ENCODE peak calls at places on chromosomes 16 and 17, in ten cellular contexts. One of them, this sample, is unnamed.
A peak's percentile ranks its signal among the peaks of the same experiment; 100 is the strongest.

GRCh38 chr16:3681206-3681605 is 26.7 kb downstream of the DNASE1 start:
- DNase-seq in RWPE1: no peak
- DNase-seq in fibroblast of pulmonary artery: peak; percentile 8
- DNase-seq in activated CD8-positive, alpha-beta T cell treated with anti-CD3 and anti-CD28 coated beads for 36 hours: no peak
- DNase-seq in fibroblast of mammary gland: no peak
- DNase-seq in ovary: no peak
- DNase-seq in cardiac muscle cell: peak; percentile 16
- DNase-seq in BJ: no peak
- DNase-seq in neural progenitor cell: no peak
- DNase-seq in transverse colon: no peak
- DNase-seq in this sample: no peak

GRCh38 chr16:59356144-59356543 is 622.0 kb upstream of the GOT2 start:
- DNase-seq in RWPE1: no peak
- DNase-seq in fibroblast of pulmonary artery: no peak
- DNase-seq in activated CD8-positive, alpha-beta T cell treated with anti-CD3 and anti-CD28 coated beads for 36 hours: no peak
- DNase-seq in fibroblast of mammary gland: no peak
- DNase-seq in ovary: no peak
- DNase-seq in cardiac muscle cell: no peak
- DNase-seq in BJ: no peak
- DNase-seq in neural progenitor cell: no peak
- DNase-seq in transverse colon: no peak
- DNase-seq in this sample: no peak

GRCh38 chr17:83155128-83156081 is 76.0 kb downstream of the METRNL start:
- DNase-seq in RWPE1: no peak
- DNase-seq in fibroblast of pulmonary artery: peak; percentile 23
- DNase-seq in activated CD8-positive, alpha-beta T cell treated with anti-CD3 and anti-CD28 coated beads for 36 hours: peak; percentile 54
- DNase-seq in fibroblast of mammary gland: peak; percentile 90
- DNase-seq in ovary: no peak
- DNase-seq in cardiac muscle cell: peak; percentile 61
- DNase-seq in BJ: peak; percentile 97
- DNase-seq in neural progenitor cell: no peak
- DNase-seq in transverse colon: no peak
- DNase-seq in this sample: no peak

GRCh38 chr16:66266436-66267286 is 99.8 kb upstream of the CDH5 start:
- DNase-seq in RWPE1: no peak
- DNase-seq in fibroblast of pulmonary artery: peak; percentile 76
- DNase-seq in activated CD8-positive, alpha-beta T cell treated with anti-CD3 and anti-CD28 coated beads for 36 hours: no peak
- DNase-seq in fibroblast of mammary gland: peak; percentile 98
- DNase-seq in ovary: peak; percentile 77
- DNase-seq in cardiac muscle cell: peak; percentile 95
- DNase-seq in BJ: peak; percentile 74
- DNase-seq in neural progenitor cell: peak; percentile 48
- DNase-seq in transverse colon: peak; percentile 27
- DNase-seq in this sample: no peak

GRCh38 chr16:66130296-66130910 is 236.1 kb upstream of the CDH5 start:
- DNase-seq in RWPE1: no peak
- DNase-seq in fibroblast of pulmonary artery: peak; percentile 81
- DNase-seq in activated CD8-positive, alpha-beta T cell treated with anti-CD3 and anti-CD28 coated beads for 36 hours: no peak
- DNase-seq in fibroblast of mammary gland: peak; percentile 71
- DNase-seq in ovary: no peak
- DNase-seq in cardiac muscle cell: peak; percentile 93
- DNase-seq in BJ: peak; percentile 82
- DNase-seq in neural progenitor cell: no peak
- DNase-seq in transverse colon: no peak
- DNase-seq in this sample: no peak

GRCh38 chr17:1961187-1961586 is 63.9 kb downstream of the RTN4RL1 start:
- DNase-seq in RWPE1: no peak
- DNase-seq in fibroblast of pulmonary artery: no peak
- DNase-seq in activated CD8-positive, alpha-beta T cell treated with anti-CD3 and anti-CD28 coated beads for 36 hours: no peak
- DNase-seq in fibroblast of mammary gland: no peak
- DNase-seq in ovary: no peak
- DNase-seq in cardiac muscle cell: peak; percentile 18
- DNase-seq in BJ: no peak
- DNase-seq in neural progenitor cell: peak; percentile 63
- DNase-seq in transverse colon: no peak
- DNase-seq in this sample: no peak

GRCh38 chr16:82835487-82836160 is 208.9 kb downstream of the CDH13 start:
- DNase-seq in RWPE1: no peak
- DNase-seq in fibroblast of pulmonary artery: no peak
- DNase-seq in activated CD8-positive, alpha-beta T cell treated with anti-CD3 and anti-CD28 coated beads for 36 hours: no peak
- DNase-seq in fibroblast of mammary gland: peak; percentile 12
- DNase-seq in ovary: no peak
- DNase-seq in cardiac muscle cell: no peak
- DNase-seq in BJ: no peak
- DNase-seq in neural progenitor cell: no peak
- DNase-seq in transverse colon: no peak
- DNase-seq in this sample: no peak

GRCh38 chr17:72943826-72944689 is 148.4 kb downstream of the SLC39A11 start:
- DNase-seq in RWPE1: no peak
- DNase-seq in fibroblast of pulmonary artery: no peak
- DNase-seq in activated CD8-positive, alpha-beta T cell treated with anti-CD3 and anti-CD28 coated beads for 36 hours: no peak
- DNase-seq in fibroblast of mammary gland: peak; percentile 15
- DNase-seq in ovary: no peak
- DNase-seq in cardiac muscle cell: no peak
- DNase-seq in BJ: no peak
- DNase-seq in neural progenitor cell: no peak
- DNase-seq in transverse colon: no peak
- DNase-seq in this sample: no peak

GRCh38 chr17:17388657-17389496 is 85.7 kb downstream of the NT5M start:
- DNase-seq in RWPE1: no peak
- DNase-seq in fibroblast of pulmonary artery: no peak
- DNase-seq in activated CD8-positive, alpha-beta T cell treated with anti-CD3 and anti-CD28 coated beads for 36 hours: no peak
- DNase-seq in fibroblast of mammary gland: no peak
- DNase-seq in ovary: no peak
- DNase-seq in cardiac muscle cell: no peak
- DNase-seq in BJ: no peak
- DNase-seq in neural progenitor cell: no peak
- DNase-seq in transverse colon: no peak
- DNase-seq in this sample: no peak

GRCh38 chr17:17387017-17387416 is 83.8 kb downstream of the NT5M start:
- DNase-seq in RWPE1: peak; percentile 86
- DNase-seq in fibroblast of pulmonary artery: no peak
- DNase-seq in activated CD8-positive, alpha-beta T cell treated with anti-CD3 and anti-CD28 coated beads for 36 hours: no peak
- DNase-seq in fibroblast of mammary gland: no peak
- DNase-seq in ovary: no peak
- DNase-seq in cardiac muscle cell: no peak
- DNase-seq in BJ: no peak
- DNase-seq in neural progenitor cell: no peak
- DNase-seq in transverse colon: peak; percentile 48
- DNase-seq in this sample: no peak

GRCh38 chr17:17385502-17385901 is 82.3 kb downstream of the NT5M start:
- DNase-seq in RWPE1: no peak
- DNase-seq in fibroblast of pulmonary artery: no peak
- DNase-seq in activated CD8-positive, alpha-beta T cell treated with anti-CD3 and anti-CD28 coated beads for 36 hours: no peak
- DNase-seq in fibroblast of mammary gland: no peak
- DNase-seq in ovary: no peak
- DNase-seq in cardiac muscle cell: no peak
- DNase-seq in BJ: no peak
- DNase-seq in neural progenitor cell: peak; percentile 40
- DNase-seq in transverse colon: no peak
- DNase-seq in this sample: no peak

GRCh38 chr17:17386143-17386800 is 83.1 kb downstream of the NT5M start:
- DNase-seq in RWPE1: no peak
- DNase-seq in fibroblast of pulmonary artery: no peak
- DNase-seq in activated CD8-positive, alpha-beta T cell treated with anti-CD3 and anti-CD28 coated beads for 36 hours: no peak
- DNase-seq in fibroblast of mammary gland: no peak
- DNase-seq in ovary: no peak
- DNase-seq in cardiac muscle cell: no peak
- DNase-seq in BJ: no peak
- DNase-seq in neural progenitor cell: no peak
- DNase-seq in transverse colon: no peak
- DNase-seq in this sample: no peak

GRCh38 chr17:17387461-17388362 is 84.5 kb downstream of the NT5M start:
- DNase-seq in RWPE1: peak; percentile 66
- DNase-seq in fibroblast of pulmonary artery: no peak
- DNase-seq in activated CD8-positive, alpha-beta T cell treated with anti-CD3 and anti-CD28 coated beads for 36 hours: peak; percentile 32
- DNase-seq in fibroblast of mammary gland: no peak
- DNase-seq in ovary: no peak
- DNase-seq in cardiac muscle cell: no peak
- DNase-seq in BJ: no peak
- DNase-seq in neural progenitor cell: peak; percentile 45
- DNase-seq in transverse colon: peak; percentile 77
- DNase-seq in this sample: peak; percentile 24
- TF ChIP-seq CTCF in RWPE1: no peak
- TF ChIP-seq CTCF in fibroblast of pulmonary artery: peak; percentile 28
- TF ChIP-seq CTCF in activated CD8-positive, alpha-beta T cell treated with anti-CD3 and anti-CD28 coated beads for 36 hours: peak; percentile 13
- TF ChIP-seq CTCF in fibroblast of mammary gland: peak; percentile 7
- TF ChIP-seq CTCF in ovary: no peak
- TF ChIP-seq CTCF in cardiac muscle cell: peak; percentile 32
- TF ChIP-seq CTCF in BJ: no peak
- TF ChIP-seq CTCF in neural progenitor cell: peak; percentile 49
- TF ChIP-seq CTCF in transverse colon: peak; percentile 40
- TF ChIP-seq CTCF in this sample: peak; percentile 50

GRCh38 chr17:42389135-42389417 is 834 bp upstream of the STAT3 start:
- DNase-seq in RWPE1: no peak
- DNase-seq in fibroblast of pulmonary artery: no peak
- DNase-seq in activated CD8-positive, alpha-beta T cell treated with anti-CD3 and anti-CD28 coated beads for 36 hours: peak; percentile 94
- DNase-seq in fibroblast of mammary gland: no peak
- DNase-seq in ovary: no peak
- DNase-seq in cardiac muscle cell: no peak
- DNase-seq in BJ: no peak
- DNase-seq in neural progenitor cell: no peak
- DNase-seq in transverse colon: no peak
- DNase-seq in this sample: no peak

GRCh38 chr17:42387221-42387657 is 1.0 kb downstream of the STAT3 start:
- DNase-seq in RWPE1: peak; percentile 54
- DNase-seq in fibroblast of pulmonary artery: peak; percentile 95
- DNase-seq in activated CD8-positive, alpha-beta T cell treated with anti-CD3 and anti-CD28 coated beads for 36 hours: peak; percentile 24
- DNase-seq in fibroblast of mammary gland: peak; percentile 87
- DNase-seq in ovary: no peak
- DNase-seq in cardiac muscle cell: peak; percentile 94
- DNase-seq in BJ: no peak
- DNase-seq in neural progenitor cell: no peak
- DNase-seq in transverse colon: no peak
- DNase-seq in this sample: no peak

GRCh38 chr17:42387663-42388380 is 420 bp downstream of the STAT3 start:
- DNase-seq in RWPE1: peak; percentile 49
- DNase-seq in fibroblast of pulmonary artery: no peak
- DNase-seq in activated CD8-positive, alpha-beta T cell treated with anti-CD3 and anti-CD28 coated beads for 36 hours: peak; percentile 58
- DNase-seq in fibroblast of mammary gland: no peak
- DNase-seq in ovary: peak; percentile 25
- DNase-seq in cardiac muscle cell: peak; percentile 51
- DNase-seq in BJ: no peak
- DNase-seq in neural progenitor cell: peak; percentile 68
- DNase-seq in transverse colon: peak; percentile 69
- DNase-seq in this sample: peak; percentile 38

GRCh38 chr17:42389902-42390301 is 1.7 kb upstream of the STAT3 start:
- DNase-seq in RWPE1: no peak
- DNase-seq in fibroblast of pulmonary artery: no peak
- DNase-seq in activated CD8-positive, alpha-beta T cell treated with anti-CD3 and anti-CD28 coated beads for 36 hours: no peak
- DNase-seq in fibroblast of mammary gland: no peak
- DNase-seq in ovary: no peak
- DNase-seq in cardiac muscle cell: no peak
- DNase-seq in BJ: no peak
- DNase-seq in neural progenitor cell: no peak
- DNase-seq in transverse colon: no peak
- DNase-seq in this sample: no peak

GRCh38 chr17:42388381-42389134 is at the start of gene STAT3:
- DNase-seq in RWPE1: peak; percentile 99
- DNase-seq in fibroblast of pulmonary artery: peak; percentile 100
- DNase-seq in activated CD8-positive, alpha-beta T cell treated with anti-CD3 and anti-CD28 coated beads for 36 hours: peak; percentile 100
- DNase-seq in fibroblast of mammary gland: peak; percentile 100
- DNase-seq in ovary: peak; percentile 100
- DNase-seq in cardiac muscle cell: peak; percentile 100
- DNase-seq in BJ: peak; percentile 99
- DNase-seq in neural progenitor cell: peak; percentile 100
- DNase-seq in transverse colon: peak; percentile 100
- DNase-seq in this sample: peak; percentile 100
- TF ChIP-seq CTCF in RWPE1: no peak
- TF ChIP-seq CTCF in fibroblast of pulmonary artery: no peak
- TF ChIP-seq CTCF in activated CD8-positive, alpha-beta T cell treated with anti-CD3 and anti-CD28 coated beads for 36 hours: no peak
- TF ChIP-seq CTCF in fibroblast of mammary gland: no peak
- TF ChIP-seq CTCF in ovary: no peak
- TF ChIP-seq CTCF in cardiac muscle cell: no peak
- TF ChIP-seq CTCF in BJ: no peak
- TF ChIP-seq CTCF in neural progenitor cell: no peak
- TF ChIP-seq CTCF in transverse colon: no peak
- TF ChIP-seq CTCF in this sample: no peak

GRCh38 chr17:39938140-39938869 is 10.8 kb downstream of the LRRC3C start:
- DNase-seq in RWPE1: no peak
- DNase-seq in fibroblast of pulmonary artery: no peak
- DNase-seq in activated CD8-positive, alpha-beta T cell treated with anti-CD3 and anti-CD28 coated beads for 36 hours: no peak
- DNase-seq in fibroblast of mammary gland: no peak
- DNase-seq in ovary: no peak
- DNase-seq in cardiac muscle cell: no peak
- DNase-seq in BJ: no peak
- DNase-seq in neural progenitor cell: no peak
- DNase-seq in transverse colon: no peak
- DNase-seq in this sample: no peak

GRCh38 chr17:39937462-39937861 is 9.9 kb downstream of the LRRC3C start:
- DNase-seq in RWPE1: no peak
- DNase-seq in fibroblast of pulmonary artery: no peak
- DNase-seq in activated CD8-positive, alpha-beta T cell treated with anti-CD3 and anti-CD28 coated beads for 36 hours: no peak
- DNase-seq in fibroblast of mammary gland: no peak
- DNase-seq in ovary: no peak
- DNase-seq in cardiac muscle cell: no peak
- DNase-seq in BJ: no peak
- DNase-seq in neural progenitor cell: no peak
- DNase-seq in transverse colon: no peak
- DNase-seq in this sample: no peak

GRCh38 chr17:39939031-39939430 is 11.5 kb downstream of the LRRC3C start:
- DNase-seq in RWPE1: no peak
- DNase-seq in fibroblast of pulmonary artery: no peak
- DNase-seq in activated CD8-positive, alpha-beta T cell treated with anti-CD3 and anti-CD28 coated beads for 36 hours: no peak
- DNase-seq in fibroblast of mammary gland: peak; percentile 31
- DNase-seq in ovary: no peak
- DNase-seq in cardiac muscle cell: no peak
- DNase-seq in BJ: no peak
- DNase-seq in neural progenitor cell: no peak
- DNase-seq in transverse colon: no peak
- DNase-seq in this sample: no peak

GRCh38 chr17:39942076-39942475 is 14.5 kb downstream of the LRRC3C start:
- DNase-seq in RWPE1: no peak
- DNase-seq in fibroblast of pulmonary artery: no peak
- DNase-seq in activated CD8-positive, alpha-beta T cell treated with anti-CD3 and anti-CD28 coated beads for 36 hours: no peak
- DNase-seq in fibroblast of mammary gland: no peak
- DNase-seq in ovary: no peak
- DNase-seq in cardiac muscle cell: no peak
- DNase-seq in BJ: no peak
- DNase-seq in neural progenitor cell: no peak
- DNase-seq in transverse colon: no peak
- DNase-seq in this sample: no peak

GRCh38 chr17:39939588-39940419 is 12.3 kb downstream of the LRRC3C start:
- DNase-seq in RWPE1: no peak
- DNase-seq in fibroblast of pulmonary artery: peak; percentile 75
- DNase-seq in activated CD8-positive, alpha-beta T cell treated with anti-CD3 and anti-CD28 coated beads for 36 hours: peak; percentile 82
- DNase-seq in fibroblast of mammary gland: peak; percentile 96
- DNase-seq in ovary: no peak
- DNase-seq in cardiac muscle cell: peak; percentile 72
- DNase-seq in BJ: peak; percentile 76
- DNase-seq in neural progenitor cell: peak; percentile 58
- DNase-seq in transverse colon: no peak
- DNase-seq in this sample: no peak
- TF ChIP-seq CTCF in RWPE1: no peak
- TF ChIP-seq CTCF in fibroblast of pulmonary artery: peak; percentile 52
- TF ChIP-seq CTCF in activated CD8-positive, alpha-beta T cell treated with anti-CD3 and anti-CD28 coated beads for 36 hours: peak; percentile 10
- TF ChIP-seq CTCF in fibroblast of mammary gland: peak; percentile 66
- TF ChIP-seq CTCF in ovary: no peak
- TF ChIP-seq CTCF in cardiac muscle cell: peak; percentile 58
- TF ChIP-seq CTCF in BJ: peak; percentile 72
- TF ChIP-seq CTCF in neural progenitor cell: peak; percentile 53
- TF ChIP-seq CTCF in transverse colon: no peak
- TF ChIP-seq CTCF in this sample: no peak

DNA sequence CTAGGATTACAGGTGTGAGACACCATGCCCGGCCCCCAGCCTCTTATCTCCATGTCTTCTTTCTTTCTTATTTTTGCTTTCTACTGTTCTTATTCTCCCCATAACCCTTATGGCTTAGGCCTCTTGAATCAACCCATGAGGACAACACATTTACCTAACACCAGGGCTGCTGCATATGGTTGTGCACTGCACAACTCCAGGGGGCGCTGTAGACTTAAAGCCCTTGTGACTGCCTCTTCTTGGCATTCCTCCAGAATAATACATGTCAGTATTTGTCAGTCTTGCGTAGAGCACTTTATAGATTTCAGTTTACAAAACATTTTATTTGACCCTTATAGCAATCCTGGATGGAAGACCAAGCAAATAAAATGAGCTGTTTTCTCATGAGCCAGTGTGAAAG is 225.0 kb upstream of the SALL1 start:
- DNase-seq in RWPE1: no peak
- DNase-seq in fibroblast of pulmonary artery: no peak
- DNase-seq in activated CD8-positive, alpha-beta T cell treated with anti-CD3 and anti-CD28 coated beads for 36 hours: no peak
- DNase-seq in fibroblast of mammary gland: no peak
- DNase-seq in ovary: no peak
- DNase-seq in cardiac muscle cell: no peak
- DNase-seq in BJ: no peak
- DNase-seq in neural progenitor cell: no peak
- DNase-seq in transverse colon: no peak
- DNase-seq in this sample: no peak
- TF ChIP-seq CTCF in RWPE1: no peak
- TF ChIP-seq CTCF in fibroblast of pulmonary artery: no peak
- TF ChIP-seq CTCF in activated CD8-positive, alpha-beta T cell treated with anti-CD3 and anti-CD28 coated beads for 36 hours: no peak
- TF ChIP-seq CTCF in fibroblast of mammary gland: peak; percentile 23
- TF ChIP-seq CTCF in ovary: no peak
- TF ChIP-seq CTCF in cardiac muscle cell: no peak
- TF ChIP-seq CTCF in BJ: no peak
- TF ChIP-seq CTCF in neural progenitor cell: peak; percentile 23
- TF ChIP-seq CTCF in transverse colon: no peak
- TF ChIP-seq CTCF in this sample: no peak